ENCODE peak calls at places on chromosomes 1 and 21, in six cellular contexts. One of them, this sample, is unnamed.

GRCh38 chr1:93177991-93178390 is 2.2 kb downstream of the TMED5 start:
- DNase-seq in NB4: peak
- DNase-seq in thoracic aorta: no peak
- DNase-seq in RWPE1: peak
- DNase-seq in activated B cell treated with CpG ODN at 0.5 μM for 24 hours: no peak
- DNase-seq in adrenal gland: no peak
- DNase-seq in this sample: no peak

GRCh38 chr1:94235189-94236020 is 2.0 kb downstream of the ARHGAP29 start:
- DNase-seq in NB4: no peak
- DNase-seq in thoracic aorta: no peak
- DNase-seq in RWPE1: no peak
- DNase-seq in activated B cell treated with CpG ODN at 0.5 μM for 24 hours: no peak
- DNase-seq in adrenal gland: no peak
- DNase-seq in this sample: no peak

GRCh38 chr1:214537219-214537618 is 14.2 kb downstream of the PTPN14 start:
- DNase-seq in NB4: no peak
- DNase-seq in thoracic aorta: no peak
- DNase-seq in RWPE1: no peak
- DNase-seq in activated B cell treated with CpG ODN at 0.5 μM for 24 hours: no peak
- DNase-seq in adrenal gland: no peak
- DNase-seq in this sample: no peak

GRCh38 chr1:8822383-8823294 is 5.2 kb upstream of the RERE start:
- DNase-seq in NB4: peak
- DNase-seq in thoracic aorta: no peak
- DNase-seq in RWPE1: peak
- DNase-seq in activated B cell treated with CpG ODN at 0.5 μM for 24 hours: no peak
- DNase-seq in adrenal gland: peak
- DNase-seq in this sample: no peak

GRCh38 chr1:16178596-16179497 is 23.0 kb upstream of the EPHA2 start:
- DNase-seq in NB4: no peak
- DNase-seq in thoracic aorta: no peak
- DNase-seq in RWPE1: no peak
- DNase-seq in activated B cell treated with CpG ODN at 0.5 μM for 24 hours: no peak
- DNase-seq in adrenal gland: no peak
- DNase-seq in this sample: no peak

GRCh38 chr1:15919316-15919715 is 56.6 kb downstream of the ZBTB17 start:
- DNase-seq in NB4: no peak
- DNase-seq in thoracic aorta: no peak
- DNase-seq in RWPE1: peak
- DNase-seq in activated B cell treated with CpG ODN at 0.5 μM for 24 hours: no peak
- DNase-seq in adrenal gland: no peak
- DNase-seq in this sample: no peak

GRCh38 chr1:50720457-50721053 is 239.5 kb downstream of the FAF1 start:
- DNase-seq in NB4: no peak
- DNase-seq in thoracic aorta: no peak
- DNase-seq in RWPE1: no peak
- DNase-seq in activated B cell treated with CpG ODN at 0.5 μM for 24 hours: no peak
- DNase-seq in adrenal gland: no peak
- DNase-seq in this sample: no peak

GRCh38 chr1:5495596-5496410 is 496.4 kb downstream of the NPHP4 start:
- DNase-seq in NB4: no peak
- DNase-seq in thoracic aorta: no peak
- DNase-seq in RWPE1: no peak
- DNase-seq in activated B cell treated with CpG ODN at 0.5 μM for 24 hours: no peak
- DNase-seq in adrenal gland: no peak
- DNase-seq in this sample: no peak

GRCh38 chr1:22131875-22132486 is 10.9 kb downstream of the WNT4 start:
- DNase-seq in NB4: peak
- DNase-seq in thoracic aorta: no peak
- DNase-seq in RWPE1: peak
- DNase-seq in activated B cell treated with CpG ODN at 0.5 μM for 24 hours: peak
- DNase-seq in adrenal gland: peak
- DNase-seq in this sample: peak

GRCh38 chr1:77057994-77058585 is 161.1 kb downstream of the PIGK start:
- DNase-seq in NB4: no peak
- DNase-seq in thoracic aorta: no peak
- DNase-seq in RWPE1: no peak
- DNase-seq in activated B cell treated with CpG ODN at 0.5 μM for 24 hours: no peak
- DNase-seq in adrenal gland: no peak
- DNase-seq in this sample: no peak

GRCh38 chr1:29655945-29656866 is 419.9 kb downstream of the PTPRU start:
- DNase-seq in NB4: peak
- DNase-seq in thoracic aorta: no peak
- DNase-seq in RWPE1: no peak
- DNase-seq in activated B cell treated with CpG ODN at 0.5 μM for 24 hours: no peak
- DNase-seq in adrenal gland: no peak
- DNase-seq in this sample: no peak
- TF ChIP-seq CTCF in NB4: peak
- TF ChIP-seq CTCF in thoracic aorta: no peak
- TF ChIP-seq CTCF in RWPE1: no peak
- TF ChIP-seq CTCF in activated B cell treated with CpG ODN at 0.5 μM for 24 hours: no peak
- TF ChIP-seq CTCF in adrenal gland: no peak
- TF ChIP-seq CTCF in this sample: peak

GRCh38 chr21:38804617-38805281 is 980 bp upstream of the ETS2 start:
- DNase-seq in NB4: peak
- DNase-seq in thoracic aorta: no peak
- DNase-seq in RWPE1: no peak
- DNase-seq in activated B cell treated with CpG ODN at 0.5 μM for 24 hours: no peak
- DNase-seq in adrenal gland: peak
- DNase-seq in this sample: no peak

GRCh38 chr21:38806942-38807284 is 1.2 kb downstream of the ETS2 start:
- DNase-seq in NB4: no peak
- DNase-seq in thoracic aorta: no peak
- DNase-seq in RWPE1: no peak
- DNase-seq in activated B cell treated with CpG ODN at 0.5 μM for 24 hours: no peak
- DNase-seq in adrenal gland: no peak
- DNase-seq in this sample: no peak

GRCh38 chr21:38806153-38806941 is 618 bp downstream of the ETS2 start:
- DNase-seq in NB4: peak
- DNase-seq in thoracic aorta: no peak
- DNase-seq in RWPE1: no peak
- DNase-seq in activated B cell treated with CpG ODN at 0.5 μM for 24 hours: peak
- DNase-seq in adrenal gland: peak
- DNase-seq in this sample: no peak

GRCh38 chr21:38804030-38804616 is 1.6 kb upstream of the ETS2 start:
- DNase-seq in NB4: no peak
- DNase-seq in thoracic aorta: no peak
- DNase-seq in RWPE1: no peak
- DNase-seq in activated B cell treated with CpG ODN at 0.5 μM for 24 hours: no peak
- DNase-seq in adrenal gland: no peak
- DNase-seq in this sample: no peak

DNA sequence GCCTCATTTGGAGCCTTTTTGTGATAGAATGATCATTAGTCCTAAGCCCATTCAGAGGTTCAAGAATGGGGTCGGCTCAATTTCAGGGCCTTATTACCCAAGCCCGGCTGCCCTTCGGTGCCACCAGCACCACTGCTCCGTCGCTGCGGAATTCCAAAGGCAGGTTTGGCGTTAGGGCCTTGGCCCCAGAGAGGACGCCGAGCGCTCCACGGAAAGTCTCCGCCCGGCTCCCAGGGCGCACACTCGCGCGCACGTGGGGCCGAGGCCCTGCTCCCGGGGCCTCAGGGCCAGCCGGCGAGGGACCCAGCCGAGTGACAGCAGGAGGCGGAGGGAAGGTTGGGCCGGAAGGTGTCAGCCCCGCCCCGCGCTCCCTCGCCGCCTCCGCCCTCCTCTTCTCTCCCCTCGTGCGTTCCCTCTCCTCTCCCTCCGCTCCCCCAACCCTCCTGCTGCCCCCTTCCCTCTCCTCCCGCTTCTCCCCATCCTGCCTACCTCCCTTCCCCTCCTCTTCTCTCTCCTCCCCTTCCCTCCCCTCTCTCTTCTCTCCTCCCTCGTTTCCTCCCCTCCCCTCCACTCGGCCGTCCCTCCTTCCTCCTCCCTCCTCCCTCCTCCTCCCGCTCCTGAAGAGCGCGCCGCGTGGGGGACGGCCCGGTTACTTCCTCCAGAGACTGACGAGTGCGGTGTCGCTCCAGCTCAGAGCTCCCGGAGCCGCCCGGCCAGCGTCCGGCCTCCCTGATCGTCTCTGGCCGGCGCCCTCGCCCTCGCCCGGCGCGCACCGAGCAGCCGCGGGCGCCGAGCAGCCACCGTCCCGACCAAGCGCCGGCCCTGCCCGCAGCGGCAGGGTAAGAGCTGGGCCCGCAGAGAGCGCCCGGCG is at the start of gene ETS2:
- DNase-seq in NB4: peak
- DNase-seq in thoracic aorta: peak
- DNase-seq in RWPE1: peak
- DNase-seq in activated B cell treated with CpG ODN at 0.5 μM for 24 hours: peak
- DNase-seq in adrenal gland: peak
- DNase-seq in this sample: peak
- TF ChIP-seq CTCF in NB4: no peak
- TF ChIP-seq CTCF in thoracic aorta: no peak
- TF ChIP-seq CTCF in RWPE1: no peak
- TF ChIP-seq CTCF in activated B cell treated with CpG ODN at 0.5 μM for 24 hours: no peak
- TF ChIP-seq CTCF in adrenal gland: no peak
- TF ChIP-seq CTCF in this sample: no peak

DNA sequence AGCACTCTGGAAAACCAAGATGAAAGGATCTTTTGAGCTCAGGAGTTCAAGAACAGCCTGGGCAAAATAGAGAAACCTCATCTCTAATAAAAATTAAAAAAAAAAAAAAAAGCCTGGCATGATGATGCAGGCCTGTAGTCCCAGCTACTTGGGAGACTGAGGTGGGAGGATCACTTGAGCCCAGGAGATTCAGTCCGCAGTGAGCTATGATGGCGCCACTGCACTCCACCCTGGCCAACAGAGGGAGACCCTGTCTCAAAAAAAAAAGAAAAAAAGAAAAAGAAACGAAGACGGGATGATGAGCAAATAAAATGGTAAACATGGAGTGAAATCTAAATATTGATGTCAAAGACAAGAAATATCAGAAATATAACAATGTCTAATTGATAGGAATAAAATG is 31.6 kb downstream of the ATP2B4 start:
- DNase-seq in NB4: no peak
- DNase-seq in thoracic aorta: no peak
- DNase-seq in RWPE1: no peak
- DNase-seq in activated B cell treated with CpG ODN at 0.5 μM for 24 hours: no peak
- DNase-seq in adrenal gland: no peak
- DNase-seq in this sample: no peak
- TF ChIP-seq CTCF in NB4: no peak
- TF ChIP-seq CTCF in thoracic aorta: no peak
- TF ChIP-seq CTCF in RWPE1: no peak
- TF ChIP-seq CTCF in activated B cell treated with CpG ODN at 0.5 μM for 24 hours: no peak
- TF ChIP-seq CTCF in adrenal gland: no peak
- TF ChIP-seq CTCF in this sample: no peak

GRCh38 chr21:16193758-16194606 is 464.2 kb downstream of the USP25 start:
- DNase-seq in NB4: peak
- DNase-seq in thoracic aorta: no peak
- DNase-seq in RWPE1: peak
- DNase-seq in activated B cell treated with CpG ODN at 0.5 μM for 24 hours: no peak
- DNase-seq in adrenal gland: peak
- DNase-seq in this sample: no peak
- TF ChIP-seq CTCF in NB4: no peak
- TF ChIP-seq CTCF in thoracic aorta: peak
- TF ChIP-seq CTCF in RWPE1: no peak
- TF ChIP-seq CTCF in activated B cell treated with CpG ODN at 0.5 μM for 24 hours: no peak
- TF ChIP-seq CTCF in adrenal gland: peak
- TF ChIP-seq CTCF in this sample: peak

GRCh38 chr1:115144176-115144575 is 54.9 kb upstream of the TSPAN2 start:
- DNase-seq in NB4: no peak
- DNase-seq in thoracic aorta: no peak
- DNase-seq in RWPE1: no peak
- DNase-seq in activated B cell treated with CpG ODN at 0.5 μM for 24 hours: no peak
- DNase-seq in adrenal gland: no peak
- DNase-seq in this sample: no peak

GRCh38 chr1:115141145-115141454 is 51.8 kb upstream of the TSPAN2 start:
- DNase-seq in NB4: no peak
- DNase-seq in thoracic aorta: no peak
- DNase-seq in RWPE1: no peak
- DNase-seq in activated B cell treated with CpG ODN at 0.5 μM for 24 hours: no peak
- DNase-seq in adrenal gland: no peak
- DNase-seq in this sample: no peak

GRCh38 chr1:115145221-115145620 is 55.9 kb upstream of the TSPAN2 start:
- DNase-seq in NB4: no peak
- DNase-seq in thoracic aorta: no peak
- DNase-seq in RWPE1: no peak
- DNase-seq in activated B cell treated with CpG ODN at 0.5 μM for 24 hours: no peak
- DNase-seq in adrenal gland: no peak
- DNase-seq in this sample: no peak

GRCh38 chr1:115140442-115141144 is 51.3 kb upstream of the TSPAN2 start:
- DNase-seq in NB4: no peak
- DNase-seq in thoracic aorta: no peak
- DNase-seq in RWPE1: no peak
- DNase-seq in activated B cell treated with CpG ODN at 0.5 μM for 24 hours: no peak
- DNase-seq in adrenal gland: no peak
- DNase-seq in this sample: no peak

GRCh38 chr1:115142616-115143015 is 53.3 kb upstream of the TSPAN2 start:
- DNase-seq in NB4: no peak
- DNase-seq in thoracic aorta: no peak
- DNase-seq in RWPE1: no peak
- DNase-seq in activated B cell treated with CpG ODN at 0.5 μM for 24 hours: no peak
- DNase-seq in adrenal gland: no peak
- DNase-seq in this sample: no peak
- TF ChIP-seq CTCF in NB4: no peak
- TF ChIP-seq CTCF in thoracic aorta: peak
- TF ChIP-seq CTCF in RWPE1: no peak
- TF ChIP-seq CTCF in activated B cell treated with CpG ODN at 0.5 μM for 24 hours: no peak
- TF ChIP-seq CTCF in adrenal gland: no peak
- TF ChIP-seq CTCF in this sample: no peak

GRCh38 chr1:29698033-29698432 is 461.7 kb downstream of the PTPRU start:
- DNase-seq in NB4: peak
- DNase-seq in thoracic aorta: no peak
- DNase-seq in RWPE1: peak
- DNase-seq in activated B cell treated with CpG ODN at 0.5 μM for 24 hours: no peak
- DNase-seq in adrenal gland: peak
- DNase-seq in this sample: no peak
- TF ChIP-seq CTCF in NB4: peak
- TF ChIP-seq CTCF in thoracic aorta: peak
- TF ChIP-seq CTCF in RWPE1: peak
- TF ChIP-seq CTCF in activated B cell treated with CpG ODN at 0.5 μM for 24 hours: no peak
- TF ChIP-seq CTCF in adrenal gland: peak
- TF ChIP-seq CTCF in this sample: peak

GRCh38 chr1:153393926-153394325 is 3.1 kb upstream of the S100A8 start:
- DNase-seq in NB4: peak
- DNase-seq in thoracic aorta: no peak
- DNase-seq in RWPE1: no peak
- DNase-seq in activated B cell treated with CpG ODN at 0.5 μM for 24 hours: no peak
- DNase-seq in adrenal gland: no peak
- DNase-seq in this sample: no peak
- TF ChIP-seq CTCF in NB4: peak
- TF ChIP-seq CTCF in thoracic aorta: no peak
- TF ChIP-seq CTCF in RWPE1: no peak
- TF ChIP-seq CTCF in activated B cell treated with CpG ODN at 0.5 μM for 24 hours: no peak
- TF ChIP-seq CTCF in adrenal gland: no peak
- TF ChIP-seq CTCF in this sample: no peak

This sample was measured in D721Med.